ENCODE peak calls at places on chromosome 22, in seven cellular contexts. F, M, G, C, N, T and L are unnamed samples. For H3K9me3 and H3K4me1, the result is how much of the 10 kb centered on the place peaks cover.

GRCh38 chr22:27870234-27871191 is 48.5 kb downstream of the PITPNB start:
- DNase-seq in C (no peak), F (no peak), M (no peak), G (no peak), T (no peak), N (no peak), L (no peak)

GRCh38 chr22:50171319-50171964 is 911 bp downstream of the PANX2 start:
- DNase-seq in G (no peak), C (no peak), F (no peak), N (no peak), M (no peak), T (no peak), L (no peak)

GRCh38 chr22:21068681-21069276 is 23.0 kb downstream of the LRRC74B start:
- DNase-seq in F (no peak), T (no peak), G (no peak), M (no peak), C (no peak), N (no peak), L (no peak)

GRCh38 chr22:12601870-12602779 is 2925.9 kb upstream of the OR11H1 start:
- DNase-seq in T (no peak), F (no peak), C (no peak), G (no peak), N (no peak), M (no peak), L (no peak)

GRCh38 chr22:21606775-21607174 is 23.0 kb downstream of the YDJC start:
- DNase-seq in F (no peak), G (no peak), N (no peak), M (no peak), C (no peak), T (no peak), L (no peak)

GRCh38 chr22:25795437-25795836 is 53.4 kb downstream of the MYO18B start:
- DNase-seq in C (no peak), F (no peak), M (no peak), T (no peak), G (no peak), N (no peak), L (no peak)

GRCh38 chr22:49634006-49634772 is 193.5 kb downstream of the BRD1 start:
- DNase-seq in F (no peak), N (no peak), M (no peak), C (no peak), T (no peak), G (no peak), L (no peak)

GRCh38 chr22:30250713-30251267 is 4.2 kb upstream of the LIF start:
- DNase-seq in G (peak), T (no peak), N (peak), M (no peak), F (no peak), C (no peak), L (no peak)

GRCh38 chr22:35189559-35189958 is 67.7 kb upstream of the HMGXB4 start:
- DNase-seq in G (no peak), N (no peak), C (no peak), F (no peak), T (no peak), M (no peak), L (no peak)

GRCh38 chr22:25564320-25564978 is at the start of gene GRK3:
- DNase-seq in M (peak), F (peak), C (peak), T (peak), G (peak), N (peak), L (peak)

GRCh38 chr22:17477401-17477833 is 85.9 kb upstream of the SLC25A18 start:
- DNase-seq in G (no peak), T (no peak), N (no peak), C (no peak), M (no peak), F (no peak), L (no peak)

GRCh38 chr22:34866501-34867171 is 199.3 kb upstream of the ISX start:
- DNase-seq in M (no peak), N (no peak), F (no peak), C (no peak), T (no peak), G (peak), L (no peak)

GRCh38 chr22:48267681-48268080 is 1505.2 kb downstream of the TBC1D22A start:
- DNase-seq in T (no peak), F (no peak), N (no peak), C (no peak), M (no peak), G (no peak), L (no peak)
- H3K9me3 ChIP-seq in T (under half), F (under half), N (half or more), C (under half), M (under half), G (under half), L (under half)

GRCh38 chr22:42857845-42858481 is 890 bp upstream of the ARFGAP3 start:
- DNase-seq in F (no peak), T (no peak), G (no peak), N (no peak), C (no peak), M (no peak), L (no peak)

GRCh38 chr22:42855211-42855610 is 1.9 kb downstream of the ARFGAP3 start:
- DNase-seq in F (no peak), T (no peak), M (no peak), N (no peak), C (no peak), G (no peak), L (no peak)

GRCh38 chr22:42855726-42856125 is 1.3 kb downstream of the ARFGAP3 start:
- DNase-seq in G (no peak), M (no peak), C (no peak), F (no peak), N (no peak), T (no peak), L (no peak)

GRCh38 chr22:42856865-42857704 is at the start of gene ARFGAP3:
- DNase-seq in G (peak), M (peak), T (peak), N (peak), F (peak), C (peak), L (peak)

GRCh38 chr22:42856179-42856864 is 751 bp downstream of the ARFGAP3 start:
- DNase-seq in G (no peak), M (peak), F (peak), N (peak), C (peak), T (peak), L (no peak)
- H3K27ac ChIP-seq in G (peak), M (no peak), F (peak), N (peak), C (no peak), T (peak), L (peak)

GRCh38 chr22:37220543-37220968 is 8.3 kb upstream of the SSTR3 start:
- DNase-seq in M (no peak), G (no peak), T (no peak), N (no peak), C (no peak), F (no peak), L (no peak)
- H3K4me1 ChIP-seq in M (half or more), G (under half), T (under half), N (under half), C (under half), F (half or more), L (half or more)

GRCh38 chr22:47090591-47091240 is 328.3 kb downstream of the TBC1D22A start:
- DNase-seq in N (peak), F (no peak), C (peak), G (peak), T (no peak), M (no peak), L (no peak)
- H3K9me3 ChIP-seq in N (under half), F (under half), C (under half), G (under half), T (under half), M (under half), L (under half)

GRCh38 chr22:23192558-23192957 is 12.2 kb downstream of the BCR start:
- DNase-seq in M (no peak), T (no peak), C (no peak), F (no peak), N (no peak), G (no peak), L (no peak)
- H3K27ac ChIP-seq in M (no peak), T (no peak), C (peak), F (no peak), N (no peak), G (no peak), L (no peak)

DNA sequence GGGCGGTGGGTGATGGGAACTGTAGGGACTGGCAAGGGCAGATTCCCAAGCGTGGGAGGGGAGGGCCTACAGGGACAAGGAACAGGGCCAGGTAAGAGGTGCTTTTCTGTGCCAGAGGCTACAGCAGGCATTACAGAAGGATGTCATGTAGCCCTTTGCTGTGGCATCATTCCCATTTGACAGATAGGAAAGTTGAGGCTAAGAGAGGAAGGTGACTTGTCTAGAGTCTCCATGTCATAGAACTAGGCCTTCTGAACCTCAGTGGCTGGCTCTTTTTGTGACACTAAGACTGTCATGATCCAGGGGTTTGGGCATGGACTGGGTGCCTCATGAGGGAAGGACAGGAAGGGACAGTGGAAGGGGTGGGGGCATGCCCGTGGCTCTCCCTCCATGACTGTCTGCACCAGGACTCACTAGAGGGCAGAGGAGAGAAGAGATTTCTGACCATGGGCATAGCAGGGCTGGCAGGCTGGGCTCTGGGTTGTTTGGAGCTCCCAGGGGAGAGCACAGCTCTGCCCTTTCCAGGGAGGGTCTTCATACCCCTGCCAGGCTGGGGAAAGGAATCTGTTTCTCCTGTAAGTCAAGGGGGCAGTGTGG is 3.2 kb downstream of the MMP11 start:
- DNase-seq in G (no peak), C (no peak), N (no peak), T (no peak), M (no peak), F (no peak), L (no peak)
- H3K4me1 ChIP-seq in G (under half), C (under half), N (under half), T (half or more), M (under half), F (under half), L (under half)